ENCODE peak calls at places on chromosomes 3 and 15, in seven cellular contexts. N is dorsolateral prefrontal cortex, I is IMR-90, L is endothelial cell, Q is cardiac fibroblast, D is cardiac muscle cell, W is Caco-2. P is an unnamed sample.

GRCh38 chr3:355622-356021 is 159.1 kb downstream of the CHL1 start:
- DNase-seq in N (no peak), W (no peak), I (peak), L (no peak), D (no peak), Q (no peak), P (no peak)

GRCh38 chr3:150384517-150385212 is 23.4 kb upstream of the TSC22D2 start:
- DNase-seq in N (no peak), Q (no peak), L (peak), I (peak), D (peak), W (peak), P (no peak)

GRCh38 chr15:96171842-96172241 is 158.7 kb upstream of the NR2F2 start:
- DNase-seq in D (peak), L (no peak), W (peak), N (no peak), Q (no peak), I (peak), P (peak)

GRCh38 chr3:32815812-32816438 is 1.9 kb upstream of the TRIM71 start:
- DNase-seq in I (no peak), Q (no peak), L (peak), W (no peak), D (peak), N (no peak), P (no peak)

GRCh38 chr15:49309889-49310288 is 113.2 kb upstream of the FGF7 start:
- DNase-seq in L (no peak), D (no peak), Q (no peak), W (no peak), I (no peak), N (no peak), P (no peak)

GRCh38 chr3:20256144-20256543 is 70.1 kb upstream of the SGO1 start:
- DNase-seq in N (no peak), L (no peak), Q (peak), W (no peak), I (no peak), D (no peak), P (no peak)

GRCh38 chr3:48623851-48624547 is 2.4 kb upstream of the TMEM89 start:
- DNase-seq in I (no peak), L (no peak), N (no peak), W (no peak), Q (no peak), D (no peak), P (no peak)

GRCh38 chr15:62920569-62921502 is 121.7 kb upstream of the TPM1 start:
- DNase-seq in L (no peak), D (no peak), W (no peak), Q (peak), I (peak), N (no peak), P (no peak)

GRCh38 chr3:72174043-72174442 is 389.1 kb upstream of the PROK2 start:
- DNase-seq in Q (no peak), I (no peak), W (no peak), L (no peak), N (no peak), D (no peak), P (no peak)

GRCh38 chr3:177320765-177321247 is 123.5 kb upstream of the TBL1XR1 start:
- DNase-seq in N (no peak), Q (peak), L (no peak), D (peak), I (no peak), W (no peak), P (no peak)

GRCh38 chr3:100401674-100402036 is 316 bp downstream of the LNP1 start:
- DNase-seq in D (peak), L (peak), W (no peak), Q (peak), I (peak), N (peak), P (peak)

GRCh38 chr3:152328841-152329240 is 60.1 kb downstream of the MBNL1 start:
- DNase-seq in I (peak), D (no peak), L (no peak), W (no peak), Q (peak), N (no peak), P (peak)

GRCh38 chr3:44171891-44172290 is 69.8 kb upstream of the TOPAZ1 start:
- DNase-seq in W (no peak), D (no peak), I (no peak), N (no peak), L (no peak), Q (no peak), P (no peak)

GRCh38 chr15:90550919-90551318 is 21.2 kb downstream of the CRTC3 start:
- DNase-seq in I (no peak), W (no peak), D (no peak), N (no peak), Q (no peak), L (no peak), P (peak)

GRCh38 chr15:88871313-88871712 is 24.0 kb downstream of the HAPLN3 start:
- DNase-seq in N (no peak), L (no peak), Q (no peak), D (no peak), I (no peak), W (no peak), P (no peak)

GRCh38 chr3:184157206-184157605 is 2.0 kb downstream of the DVL3 start:
- DNase-seq in W (no peak), Q (no peak), I (no peak), L (no peak), D (no peak), N (no peak), P (no peak)

GRCh38 chr15:90872481-90873184 is 4.2 kb downstream of the FURIN start:
- DNase-seq in W (no peak), I (peak), Q (peak), N (no peak), D (no peak), L (no peak), P (peak)

GRCh38 chr3:193826126-193826795 is 233.3 kb downstream of the OPA1 start:
- DNase-seq in N (no peak), L (no peak), W (no peak), I (peak), Q (peak), D (no peak), P (no peak)
- TF ChIP-seq CTCF in N (no peak), L (no peak), W (peak), I (no peak), Q (no peak), D (peak), P (no peak)

GRCh38 chr15:51237816-51238215 is 100.6 kb downstream of the CYP19A1 start:
- DNase-seq in L (no peak), Q (no peak), D (no peak), W (no peak), N (no peak), I (no peak), P (no peak)

GRCh38 chr15:51234181-51234927 is 104.0 kb downstream of the CYP19A1 start:
- DNase-seq in D (no peak), N (no peak), W (no peak), L (no peak), I (no peak), Q (peak), P (no peak)

GRCh38 chr15:51229907-51230328 is 108.5 kb downstream of the CYP19A1 start:
- DNase-seq in Q (peak), L (no peak), N (peak), I (peak), D (peak), W (no peak), P (peak)

GRCh38 chr15:51227967-51228783 is 110.2 kb downstream of the CYP19A1 start:
- DNase-seq in W (no peak), I (peak), D (peak), L (no peak), N (no peak), Q (peak), P (peak)

DNA sequence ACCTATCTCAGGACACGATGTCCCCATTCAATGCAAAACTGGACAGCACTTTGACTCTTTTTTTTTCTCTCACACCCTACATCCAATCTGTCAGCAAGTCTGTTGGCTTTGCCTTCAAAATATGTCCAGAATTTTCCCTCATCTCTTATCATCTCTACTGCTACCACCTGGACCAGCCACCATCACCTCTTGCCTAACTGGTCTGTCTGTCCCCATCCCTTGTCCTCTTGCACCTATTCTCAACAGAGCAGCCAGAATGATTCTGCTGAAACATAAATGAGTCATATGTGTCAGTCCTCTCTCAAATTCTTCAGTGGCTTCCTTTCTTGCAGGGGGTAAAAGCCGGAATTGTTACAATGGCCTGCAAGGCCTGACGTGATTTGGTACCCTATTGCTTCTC is 105.8 kb downstream of the CYP19A1 start:
- DNase-seq in I (no peak), D (no peak), L (no peak), N (no peak), W (no peak), Q (peak), P (no peak)
- TF ChIP-seq CTCF in I (no peak), D (no peak), L (no peak), N (no peak), W (no peak), Q (no peak), P (no peak)

GRCh38 chr3:73448761-73449290 is 175.9 kb downstream of the PDZRN3 start:
- DNase-seq in N (no peak), L (no peak), Q (no peak), D (no peak), W (no peak), I (no peak), P (no peak)
- TF ChIP-seq CTCF in N (no peak), L (no peak), Q (no peak), D (no peak), W (no peak), I (no peak), P (no peak)

GRCh38 chr15:65519781-65520299 is 2.4 kb upstream of the DPP8 start:
- DNase-seq in N (no peak), I (no peak), W (no peak), L (no peak), D (no peak), Q (no peak), P (no peak)

GRCh38 chr15:65524226-65524625 is 6.0 kb upstream of the HACD3 start:
- DNase-seq in Q (no peak), N (no peak), D (no peak), L (no peak), W (no peak), I (no peak), P (no peak)

GRCh38 chr15:65518633-65519285 is 1.3 kb upstream of the DPP8 start:
- DNase-seq in W (no peak), N (no peak), Q (no peak), I (no peak), D (no peak), L (no peak), P (no peak)

GRCh38 chr15:65517866-65518207 is 348 bp upstream of the DPP8 start:
- DNase-seq in W (no peak), N (no peak), L (no peak), Q (no peak), D (no peak), I (no peak), P (no peak)

DNA sequence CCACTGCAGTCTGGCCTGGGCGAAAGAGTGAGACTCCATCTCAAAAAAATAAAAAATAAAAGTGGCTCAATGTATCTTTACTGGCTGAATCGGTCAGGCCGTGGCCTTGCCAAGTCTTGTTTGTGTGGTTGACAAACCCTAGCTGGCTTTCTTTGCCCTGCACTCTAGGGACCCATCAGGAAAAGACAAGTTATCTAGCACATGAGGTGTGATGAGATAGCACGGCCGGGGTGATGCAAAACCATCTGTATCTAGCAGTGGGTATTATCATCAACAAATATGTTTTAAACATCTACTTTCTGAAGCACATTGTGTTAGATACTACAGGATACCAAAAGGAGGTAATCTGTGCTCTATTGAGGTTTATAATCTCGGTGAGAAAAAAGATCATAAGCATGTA is 3.9 kb upstream of the DPP8 start:
- DNase-seq in L (no peak), D (no peak), I (no peak), Q (no peak), N (no peak), W (no peak), P (no peak)
- TF ChIP-seq CTCF in L (no peak), D (no peak), I (no peak), Q (no peak), N (no peak), W (no peak), P (no peak)

GRCh38 chr3:112117826-112118571 is 15.0 kb downstream of the GCSAM start:
- DNase-seq in Q (no peak), W (no peak), D (no peak), I (no peak), L (peak), N (no peak), P (no peak)
- TF ChIP-seq CTCF in Q (peak), W (no peak), D (no peak), I (no peak), L (no peak), N (no peak), P (no peak)

GRCh38 chr3:171835116-171835515 is 8.0 kb upstream of the TMEM212 start:
- DNase-seq in Q (no peak), W (no peak), I (no peak), D (no peak), L (no peak), N (no peak), P (no peak)

GRCh38 chr3:171833006-171833405 is 10.1 kb upstream of the TMEM212 start:
- DNase-seq in Q (no peak), D (no peak), L (no peak), I (no peak), W (no peak), N (no peak), P (no peak)

GRCh38 chr3:171835613-171836012 is 7.5 kb upstream of the TMEM212 start:
- DNase-seq in N (no peak), I (no peak), Q (no peak), W (no peak), D (no peak), L (no peak), P (no peak)

GRCh38 chr3:171834461-171834801 is 8.7 kb upstream of the TMEM212 start:
- DNase-seq in Q (no peak), N (no peak), I (no peak), W (no peak), L (no peak), D (no peak), P (no peak)

GRCh38 chr3:171833775-171834460 is 9.2 kb upstream of the TMEM212 start:
- DNase-seq in D (no peak), N (no peak), W (no peak), Q (peak), I (peak), L (no peak), P (peak)
- TF ChIP-seq CTCF in D (peak), N (no peak), W (peak), Q (peak), I (peak), L (peak), P (peak)

GRCh38 chr15:85804481-85805165 is 9.9 kb upstream of the KLHL25 start:
- DNase-seq in N (no peak), W (no peak), D (no peak), Q (no peak), L (no peak), I (no peak), P (no peak)

GRCh38 chr15:85795320-85795668 is 569 bp upstream of the KLHL25 start:
- DNase-seq in Q (no peak), L (no peak), N (no peak), W (no peak), I (no peak), D (no peak), P (no peak)

GRCh38 chr15:85805392-85805791 is 10.7 kb upstream of the KLHL25 start:
- DNase-seq in D (no peak), L (no peak), N (no peak), Q (no peak), I (no peak), W (no peak), P (no peak)

GRCh38 chr15:85795669-85796305 is 1.1 kb upstream of the KLHL25 start:
- DNase-seq in L (no peak), I (no peak), Q (no peak), D (no peak), N (no peak), W (no peak), P (no peak)

DNA sequence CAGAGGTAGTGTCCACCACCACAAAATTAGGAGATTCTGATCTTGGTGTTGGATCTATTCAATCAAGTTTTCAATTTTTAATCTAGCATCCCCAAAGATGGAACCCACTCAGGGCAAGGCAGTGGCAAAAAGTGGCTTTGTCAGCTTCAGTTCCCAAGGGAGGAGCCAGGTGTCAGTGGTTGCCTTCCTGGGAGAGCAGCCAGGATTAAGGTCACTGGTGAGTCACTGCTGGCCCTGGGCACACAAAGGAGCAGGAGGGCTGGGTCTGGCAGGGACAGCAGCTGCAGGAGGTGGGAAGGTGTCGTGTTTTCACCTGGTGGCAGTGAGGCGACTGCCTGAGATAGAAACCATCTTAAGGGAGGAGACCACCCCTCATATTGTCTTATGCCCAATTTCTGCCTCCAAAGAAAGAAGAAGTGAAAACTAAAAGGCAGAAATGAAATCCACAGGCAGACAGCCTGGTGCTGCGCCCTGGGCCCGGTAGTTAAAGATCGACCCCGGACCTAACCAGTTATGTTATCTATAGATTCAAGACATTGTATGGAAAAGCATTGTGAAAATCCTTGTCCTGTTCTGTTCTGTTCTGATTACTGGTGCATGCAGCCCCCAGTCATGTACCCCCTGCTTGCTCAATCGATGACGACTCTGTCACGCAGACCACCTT is 5.9 kb upstream of the KLHL25 start:
- DNase-seq in N (no peak), W (peak), I (peak), D (no peak), Q (peak), L (no peak), P (peak)
- TF ChIP-seq CTCF in N (no peak), W (peak), I (no peak), D (no peak), Q (no peak), L (no peak), P (peak)

GRCh38 chr3:41162981-41163380 is 36.3 kb upstream of the CTNNB1 start:
- DNase-seq in I (no peak), D (no peak), L (no peak), N (no peak), Q (no peak), W (no peak), P (no peak)

GRCh38 chr3:41163399-41163798 is 35.9 kb upstream of the CTNNB1 start:
- DNase-seq in D (no peak), I (no peak), L (no peak), Q (no peak), W (no peak), N (no peak), P (no peak)

GRCh38 chr3:41159581-41160189 is 39.6 kb upstream of the CTNNB1 start:
- DNase-seq in I (no peak), W (no peak), N (no peak), D (no peak), L (no peak), Q (no peak), P (peak)

GRCh38 chr3:41164776-41165175 is 34.5 kb upstream of the CTNNB1 start:
- DNase-seq in I (no peak), Q (no peak), W (no peak), D (no peak), L (no peak), N (no peak), P (no peak)

GRCh38 chr3:41162541-41162940 is 36.8 kb upstream of the CTNNB1 start:
- DNase-seq in L (no peak), D (no peak), W (no peak), I (no peak), N (no peak), Q (no peak), P (no peak)
- TF ChIP-seq CTCF in L (no peak), D (no peak), W (no peak), I (no peak), N (no peak), Q (no peak), P (no peak)

DNA sequence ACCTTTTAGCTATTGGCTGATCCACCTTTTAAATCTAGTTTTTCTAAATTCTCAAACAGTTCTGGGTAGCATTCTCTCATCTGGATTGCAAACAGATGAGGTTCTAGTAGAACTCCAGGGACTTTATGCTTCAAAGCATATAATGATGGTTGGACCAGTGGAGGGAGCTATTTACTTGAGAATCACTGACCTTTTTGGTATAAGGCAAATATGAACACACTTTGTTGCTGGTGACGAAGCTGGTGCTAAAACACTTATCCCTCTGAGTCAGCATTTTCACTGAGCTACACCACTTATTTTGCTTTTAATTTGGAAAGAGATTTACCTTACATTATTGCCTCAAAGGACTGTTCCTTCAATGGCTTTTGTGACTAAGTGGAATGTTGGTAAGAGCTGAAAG is 58.6 kb upstream of the SLITRK3 start:
- DNase-seq in W (no peak), I (no peak), Q (peak), L (peak), N (no peak), D (peak), P (peak)
- TF ChIP-seq CTCF in W (no peak), I (no peak), Q (no peak), L (no peak), N (no peak), D (peak), P (peak)

DNA sequence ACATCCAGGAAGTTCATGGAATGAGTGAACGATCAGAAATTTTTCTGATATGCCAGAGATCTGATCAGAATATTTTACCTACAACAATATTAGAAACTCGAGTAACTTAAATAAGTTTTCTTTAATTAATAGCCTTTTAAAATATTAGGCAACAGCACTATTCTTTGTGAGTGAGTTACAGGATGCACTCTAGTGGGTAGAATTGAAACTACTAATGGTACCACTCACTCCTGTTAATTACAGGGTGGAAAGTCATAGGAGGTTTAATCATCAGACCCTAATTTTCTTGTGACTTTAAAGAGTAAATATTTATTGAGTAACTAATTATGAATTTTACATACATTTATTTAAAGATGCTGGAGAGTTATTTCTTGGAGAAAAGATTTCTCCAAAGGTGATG is 217.3 kb downstream of the CACNA2D3 start:
- DNase-seq in L (no peak), D (no peak), W (no peak), I (no peak), N (no peak), Q (no peak), P (no peak)
- TF ChIP-seq CTCF in L (no peak), D (peak), W (peak), I (no peak), N (no peak), Q (no peak), P (no peak)

P was measured in RWPE1.